ENCODE peak calls at places on chromosomes 4 and X, in six cellular contexts. K, T, M, Z, P and J are unnamed samples.

GRCh38 chr4:110109455-110109854 is 89.0 kb downstream of the ELOVL6 start:
- DNase-seq in K (no peak), T (no peak), M (no peak), Z (no peak), P (no peak), J (no peak)

GRCh38 chr4:87353592-87353991 is 30.9 kb upstream of the HSD17B13 start:
- DNase-seq in K (peak), T (peak), M (peak), Z (no peak), P (peak), J (peak)

GRCh38 chr4:103074598-103075434 is 1.7 kb downstream of the SLC9B2 start:
- DNase-seq in K (no peak), T (no peak), M (no peak), Z (no peak), P (no peak), J (peak)

GRCh38 chrX:123013141-123013540 is 170.9 kb upstream of the GRIA3 start:
- DNase-seq in K (no peak), T (no peak), M (no peak), Z (no peak), P (no peak), J (no peak)

GRCh38 chr4:8740666-8741395 is 130.8 kb downstream of the HMX1 start:
- DNase-seq in K (no peak), T (no peak), M (peak), Z (no peak), P (no peak), J (no peak)

GRCh38 chr4:124939908-124940307 is 227.4 kb upstream of the ANKRD50 start:
- DNase-seq in K (no peak), T (no peak), M (no peak), Z (no peak), P (no peak), J (peak)

GRCh38 chr4:89056953-89057398 is at the start of gene FAM13A:
- DNase-seq in K (peak), T (no peak), M (peak), Z (peak), P (peak), J (peak)

GRCh38 chrX:101595739-101596419 is 21.9 kb downstream of the ARMCX6 start:
- DNase-seq in K (peak), T (no peak), M (peak), Z (no peak), P (peak), J (peak)

GRCh38 chrX:54171527-54171926 is 11.5 kb downstream of the FAM120C start:
- DNase-seq in K (no peak), T (no peak), M (no peak), Z (no peak), P (no peak), J (no peak)

GRCh38 chr4:95355021-95355420 is 193.8 kb downstream of the UNC5C start:
- DNase-seq in K (no peak), T (no peak), M (no peak), Z (no peak), P (no peak), J (no peak)
- H3K27ac ChIP-seq in K (no peak), T (no peak), M (no peak), Z (no peak), P (no peak), J (no peak)

DNA sequence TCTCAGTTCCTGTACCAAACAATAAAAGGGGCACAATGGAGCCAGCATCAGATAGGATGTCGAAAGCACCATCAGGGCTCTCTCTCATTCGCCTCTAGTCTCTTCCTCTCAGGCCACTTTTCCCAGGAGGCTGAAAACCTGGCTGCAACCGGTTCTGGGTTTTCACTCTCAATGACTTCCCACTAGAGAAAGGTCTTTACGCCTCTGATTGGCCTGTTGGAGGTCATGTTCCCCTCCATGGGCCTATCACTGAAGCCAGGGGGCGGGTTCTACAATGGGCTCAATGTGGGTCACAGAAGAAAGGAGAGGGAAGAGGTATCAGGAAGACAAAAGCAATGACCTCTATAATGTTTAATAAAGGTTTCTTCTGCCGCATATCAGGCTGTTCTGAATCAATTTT is 29.3 kb downstream of the ZNF827 start:
- DNase-seq in K (peak), T (no peak), M (no peak), Z (no peak), P (peak), J (peak)
- H3K27ac ChIP-seq in K (no peak), T (no peak), M (no peak), Z (no peak), P (peak), J (no peak)

DNA sequence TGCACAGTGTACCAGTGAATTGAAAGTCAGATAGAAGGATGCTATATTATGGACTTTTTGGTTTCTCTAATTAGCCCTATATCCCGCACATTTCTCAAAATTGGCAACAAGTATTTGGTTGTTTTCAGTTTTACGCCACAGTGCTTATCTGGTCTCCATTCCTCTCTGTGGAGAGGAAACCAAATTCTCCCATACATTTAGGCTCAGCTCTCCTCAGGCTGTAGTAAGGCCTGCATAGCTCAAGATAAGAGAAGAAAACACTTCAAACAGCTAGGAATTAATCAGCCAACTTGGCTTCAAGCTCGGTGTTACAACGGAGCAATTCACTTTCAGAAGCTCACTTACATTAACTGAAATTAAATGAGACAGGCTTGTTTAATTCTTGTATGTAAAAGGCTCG is 263.2 kb downstream of the PDHA2 start:
- DNase-seq in K (no peak), T (no peak), M (no peak), Z (no peak), P (no peak), J (peak)
- H3K27ac ChIP-seq in K (no peak), T (no peak), M (no peak), Z (no peak), P (no peak), J (no peak)

GRCh38 chrX:10819973-10820372 is 199.6 kb upstream of the MID1 start:
- DNase-seq in K (no peak), T (no peak), M (no peak), Z (no peak), P (no peak), J (no peak)

GRCh38 chrX:10818651-10819050 is 198.3 kb upstream of the MID1 start:
- DNase-seq in K (no peak), T (no peak), M (no peak), Z (no peak), P (no peak), J (no peak)

DNA sequence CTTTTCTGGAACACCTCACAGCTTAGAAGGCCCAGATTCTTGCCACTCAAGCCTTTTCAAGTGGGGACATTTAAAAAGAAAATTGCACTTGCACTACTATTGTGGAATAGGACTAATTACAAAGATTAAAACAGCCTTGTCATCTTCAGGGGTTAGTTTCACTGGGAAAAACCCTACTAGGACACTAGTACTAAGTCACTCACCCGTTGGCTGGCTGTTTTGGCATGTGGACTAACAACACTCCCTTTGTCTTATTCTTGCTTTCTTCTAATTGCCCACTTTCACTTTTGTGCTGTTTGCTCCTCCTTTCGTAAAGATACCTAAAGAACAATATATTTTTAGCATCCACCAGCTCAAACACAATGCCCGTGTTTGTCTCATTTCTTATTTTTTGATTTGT is 200.9 kb upstream of the MID1 start:
- DNase-seq in K (no peak), T (no peak), M (no peak), Z (no peak), P (no peak), J (no peak)
- H3K27ac ChIP-seq in K (no peak), T (no peak), M (no peak), Z (no peak), P (no peak), J (no peak)

GRCh38 chr4:151291485-151291884 is 14.5 kb downstream of the PRSS48 start:
- DNase-seq in K (no peak), T (no peak), M (no peak), Z (no peak), P (no peak), J (no peak)

GRCh38 chr4:151287409-151287808 is 10.4 kb downstream of the PRSS48 start:
- DNase-seq in K (no peak), T (no peak), M (no peak), Z (no peak), P (no peak), J (no peak)

GRCh38 chr4:151296227-151296626 is 19.3 kb downstream of the PRSS48 start:
- DNase-seq in K (no peak), T (no peak), M (no peak), Z (no peak), P (no peak), J (no peak)

GRCh38 chr4:151294833-151295496 is 18.0 kb downstream of the PRSS48 start:
- DNase-seq in K (no peak), T (no peak), M (no peak), Z (no peak), P (no peak), J (no peak)

GRCh38 chr4:151292038-151292437 is 15.1 kb downstream of the PRSS48 start:
- DNase-seq in K (no peak), T (no peak), M (no peak), Z (no peak), P (no peak), J (no peak)
- H3K27ac ChIP-seq in K (no peak), T (no peak), M (no peak), Z (no peak), P (no peak), J (no peak)

GRCh38 chr4:188452097-188452496 is 312.9 kb downstream of the TRIML1 start:
- DNase-seq in K (no peak), T (no peak), M (no peak), Z (no peak), P (no peak), J (no peak)

GRCh38 chr4:188455353-188455752 is 316.1 kb downstream of the TRIML1 start:
- DNase-seq in K (no peak), T (no peak), M (no peak), Z (no peak), P (no peak), J (no peak)

DNA sequence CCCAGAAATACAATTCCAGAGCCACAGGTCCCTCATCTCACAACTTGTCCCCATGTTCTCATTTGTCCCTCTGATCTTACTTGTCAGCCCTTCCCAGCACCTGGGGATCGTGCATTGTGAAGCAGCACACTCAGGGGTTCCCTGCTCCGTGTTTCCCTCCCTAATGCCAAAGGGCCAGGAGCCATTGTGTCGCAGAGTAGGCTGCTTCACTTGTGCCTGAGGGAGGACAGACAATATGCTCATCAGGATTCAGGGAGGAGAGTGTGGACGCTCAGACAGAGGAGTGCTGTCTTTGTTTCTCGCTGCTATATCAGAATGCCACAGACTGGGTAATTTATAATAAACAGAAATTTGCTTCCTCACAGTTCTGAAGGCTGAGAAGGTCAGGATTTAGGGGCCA is 315.3 kb downstream of the TRIML1 start:
- DNase-seq in K (no peak), T (no peak), M (no peak), Z (no peak), P (no peak), J (no peak)
- H3K27ac ChIP-seq in K (no peak), T (no peak), M (no peak), Z (no peak), P (peak), J (no peak)

DNA sequence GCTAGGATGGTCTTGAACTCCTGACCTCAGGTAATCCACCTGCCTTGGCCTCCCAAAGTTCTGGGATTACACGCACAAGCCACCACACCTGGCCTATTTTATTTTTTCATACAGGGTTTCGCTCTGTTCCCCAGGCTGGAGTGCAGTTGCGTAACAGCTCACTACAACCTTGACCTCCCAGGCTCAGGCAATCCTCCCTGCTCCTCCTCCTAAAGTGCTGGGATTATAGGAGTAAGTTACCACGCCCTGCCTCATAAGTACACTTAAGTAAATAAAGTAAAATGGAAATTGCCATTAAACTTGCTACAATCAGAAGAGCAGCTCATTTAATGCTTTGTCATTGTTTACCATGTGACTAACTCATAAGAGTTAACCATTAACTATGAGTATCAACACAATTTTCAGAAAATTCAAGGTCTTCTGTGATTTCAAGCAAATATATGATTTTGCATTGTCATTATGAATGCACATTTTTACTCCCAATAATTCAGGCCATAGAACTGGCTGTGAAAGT is 12.3 kb downstream of the UGDH start:
- DNase-seq in K (peak), T (no peak), M (peak), Z (no peak), P (no peak), J (no peak)
- H3K27ac ChIP-seq in K (no peak), T (no peak), M (peak), Z (no peak), P (no peak), J (no peak)

DNA sequence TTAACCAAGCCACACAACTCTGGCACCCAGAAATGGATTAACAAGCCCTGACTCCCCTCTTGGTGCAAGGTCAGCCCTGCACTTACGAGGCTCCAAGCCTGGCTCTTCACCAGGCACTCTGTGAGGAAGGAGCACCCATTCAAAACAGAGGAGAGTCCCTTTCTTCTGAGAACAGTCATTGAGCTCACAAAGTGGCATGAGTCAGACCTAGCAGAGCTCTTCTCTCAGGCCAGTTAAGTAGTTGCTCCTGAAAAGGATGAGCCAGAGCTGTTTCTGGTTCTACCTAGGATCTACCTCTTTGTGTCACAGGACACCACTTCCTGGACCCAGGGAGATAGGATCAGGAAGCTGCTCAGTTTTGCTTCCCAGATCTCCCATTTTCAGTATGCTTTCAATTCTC is 48.2 kb downstream of the EVC2 start:
- DNase-seq in K (no peak), T (no peak), M (no peak), Z (no peak), P (no peak), J (no peak)
- H3K27ac ChIP-seq in K (no peak), T (no peak), M (no peak), Z (no peak), P (no peak), J (no peak)

GRCh38 chr4:99447079-99447478 is 11.9 kb upstream of the ADH7 start:
- DNase-seq in K (no peak), T (no peak), M (no peak), Z (no peak), P (no peak), J (no peak)
- H3K27ac ChIP-seq in K (no peak), T (no peak), M (no peak), Z (no peak), P (no peak), J (no peak)